ENCODE peak calls at places on chromosomes 5 and 9, in eight cellular contexts. W is fibroblast of the aortic adventitia, L is testis, Y is fibroblast of pulmonary artery, B is PC-3, A is astrocyte of the spinal cord, M is GM20000, T is spleen. K is an unnamed sample.

GRCh38 chr9:93325307-93326035 is 126.0 kb upstream of the FAM120A start:
- DNase-seq in W (no peak), L (no peak), Y (no peak), B (no peak), A (no peak), M (no peak), T (peak; percentile 67), K (no peak)

GRCh38 chr9:99431103-99431502 is 209.0 kb downstream of the SEC61B start:
- DNase-seq in W (peak; percentile 76), L (no peak), Y (peak; percentile 71), B (no peak), A (peak; percentile 53), M (no peak), T (no peak), K (no peak)

GRCh38 chr5:133780619-133781280 is 168.4 kb upstream of the FSTL4 start:
- DNase-seq in W (no peak), L (no peak), Y (no peak), B (no peak), A (no peak), M (no peak), T (no peak), K (no peak)

GRCh38 chr9:96048116-96048953 is 172.8 kb downstream of the ERCC6L2 start:
- DNase-seq in W (peak; percentile 25), L (peak; percentile 70), Y (peak; percentile 56), B (no peak), A (no peak), M (no peak), T (peak; percentile 50), K (no peak)

GRCh38 chr5:157359350-157359910 is 93.5 kb downstream of the CYFIP2 start:
- DNase-seq in W (peak; percentile 27), L (no peak), Y (no peak), B (no peak), A (no peak), M (no peak), T (no peak), K (no peak)

GRCh38 chr9:127516835-127517607 is 65.7 kb downstream of the LRSAM1 start:
- DNase-seq in W (no peak), L (no peak), Y (no peak), B (no peak), A (no peak), M (no peak), T (no peak), K (no peak)

GRCh38 chr9:103183569-103184191 is 188.5 kb downstream of the CYLC2 start:
- DNase-seq in W (no peak), L (peak; percentile 80), Y (no peak), B (peak; percentile 7), A (no peak), M (no peak), T (no peak), K (no peak)

GRCh38 chr5:136590581-136590980 is 225.2 kb upstream of the TRPC7 start:
- DNase-seq in W (no peak), L (no peak), Y (no peak), B (no peak), A (no peak), M (no peak), T (no peak), K (no peak)

GRCh38 chr9:114829686-114830085 is 23.8 kb upstream of the TNFSF15 start:
- DNase-seq in W (no peak), L (peak; percentile 20), Y (no peak), B (no peak), A (no peak), M (no peak), T (no peak), K (no peak)

GRCh38 chr9:21326526-21327139 is 8.6 kb downstream of the KLHL9 start:
- DNase-seq in W (peak; percentile 64), L (no peak), Y (peak; percentile 65), B (peak; percentile 63), A (peak; percentile 51), M (peak; percentile 55), T (no peak), K (no peak)

GRCh38 chr5:62689599-62690368 is 111.2 kb downstream of the LRRC70 start:
- DNase-seq in W (peak; percentile 9), L (no peak), Y (no peak), B (peak; percentile 24), A (no peak), M (peak; percentile 14), T (no peak), K (no peak)

GRCh38 chr9:125538092-125538473 is 168.9 kb downstream of the MAPKAP1 start:
- DNase-seq in W (peak; percentile 93), L (no peak), Y (peak; percentile 91), B (peak; percentile 94), A (peak; percentile 96), M (no peak), T (no peak), K (no peak)

GRCh38 chr9:92730897-92731296 is 33.7 kb downstream of the BICD2 start:
- DNase-seq in W (no peak), L (no peak), Y (no peak), B (no peak), A (no peak), M (no peak), T (peak; percentile 73), K (no peak)

GRCh38 chr5:112479418-112479817 is 60.3 kb upstream of the EPB41L4A start:
- DNase-seq in W (peak; percentile 63), L (no peak), Y (peak; percentile 46), B (peak; percentile 62), A (peak; percentile 45), M (no peak), T (no peak), K (no peak)

GRCh38 chr5:40734986-40735385 is 20.8 kb downstream of the TTC33 start:
- DNase-seq in W (peak; percentile 75), L (no peak), Y (no peak), B (peak; percentile 67), A (no peak), M (no peak), T (no peak), K (no peak)

GRCh38 chr9:33498387-33498786 is 24.7 kb upstream of the NOL6 start:
- DNase-seq in W (peak; percentile 46), L (no peak), Y (peak; percentile 37), B (peak; percentile 41), A (peak; percentile 20), M (no peak), T (no peak), K (no peak)

GRCh38 chr9:126236273-126236672 is 90.4 kb upstream of the MVB12B start:
- DNase-seq in W (no peak), L (no peak), Y (no peak), B (no peak), A (no peak), M (no peak), T (no peak), K (no peak)

GRCh38 chr5:154755361-154756202 is at the start of gene LARP1:
- DNase-seq in W (no peak), L (peak; percentile 63), Y (peak; percentile 22), B (no peak), A (no peak), M (peak; percentile 65), T (peak; percentile 93), K (no peak)

GRCh38 chr5:134467231-134467630 is 55.5 kb upstream of the CDKN2AIPNL start:
- DNase-seq in W (no peak), L (no peak), Y (no peak), B (no peak), A (no peak), M (no peak), T (peak; percentile 54), K (no peak)

GRCh38 chr9:115649991-115650472 is 503.6 kb upstream of the PAPPA start:
- DNase-seq in W (peak; percentile 97), L (peak; percentile 33), Y (peak; percentile 99), B (no peak), A (peak; percentile 96), M (no peak), T (no peak), K (no peak)

GRCh38 chr5:108900668-108901067 is 153.0 kb downstream of the FER start:
- DNase-seq in W (no peak), L (no peak), Y (no peak), B (peak; percentile 70), A (peak; percentile 19), M (no peak), T (no peak), K (no peak)

DNA sequence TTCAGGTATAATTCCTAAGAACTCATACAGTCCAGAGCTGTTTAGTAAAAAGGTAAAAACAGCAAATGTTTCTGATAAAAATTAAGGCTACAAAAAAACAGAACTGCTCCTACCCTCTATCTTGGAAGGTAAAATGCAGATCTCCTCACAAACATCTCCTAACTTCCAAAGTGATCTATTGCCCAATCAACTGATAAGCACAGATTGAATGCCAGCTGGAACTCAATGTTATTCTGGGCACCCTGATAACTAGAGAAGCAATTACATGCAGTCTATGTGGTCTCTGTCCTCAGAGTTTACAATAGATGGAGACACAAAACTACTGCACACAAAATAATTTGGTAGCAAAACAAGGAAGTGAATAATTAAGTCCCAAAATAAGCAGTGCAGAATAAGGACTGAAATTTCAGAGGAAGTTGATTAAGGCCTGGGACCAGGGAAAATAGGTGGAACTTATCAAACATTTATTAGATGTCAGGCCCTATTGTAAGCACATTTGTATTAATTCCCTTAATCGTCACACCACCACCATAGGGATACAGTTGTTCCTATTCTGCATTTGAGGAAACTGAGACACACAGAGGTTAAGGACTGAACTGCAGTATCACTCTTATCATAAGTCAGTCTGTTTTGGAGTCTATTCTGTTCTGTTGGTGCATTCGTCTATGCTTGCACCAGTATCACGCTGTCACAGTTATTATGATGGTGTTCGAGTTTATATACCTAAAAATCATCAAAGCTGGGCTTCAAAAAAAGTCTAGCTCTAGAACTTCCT is 102.2 kb upstream of the TARS1 start:
- DNase-seq in W (peak; percentile 69), L (no peak), Y (no peak), B (no peak), A (no peak), M (no peak), T (no peak), K (no peak)
- TF ChIP-seq CTCF in W (peak; percentile 20), L (no peak), Y (no peak), B (peak; percentile 15), A (no peak), M (no peak), T (no peak), K (no peak)

GRCh38 chr5:150758534-150759333 is at the start of gene DCTN4:
- DNase-seq in W (peak; percentile 100), L (peak; percentile 98), Y (peak; percentile 99), B (peak; percentile 97), A (peak; percentile 99), M (peak; percentile 89), T (peak; percentile 98), K (peak; percentile 87)
- TF ChIP-seq CTCF in W (no peak), L (no peak), Y (no peak), B (no peak), A (no peak), M (no peak), T (no peak), K (no peak)

DNA sequence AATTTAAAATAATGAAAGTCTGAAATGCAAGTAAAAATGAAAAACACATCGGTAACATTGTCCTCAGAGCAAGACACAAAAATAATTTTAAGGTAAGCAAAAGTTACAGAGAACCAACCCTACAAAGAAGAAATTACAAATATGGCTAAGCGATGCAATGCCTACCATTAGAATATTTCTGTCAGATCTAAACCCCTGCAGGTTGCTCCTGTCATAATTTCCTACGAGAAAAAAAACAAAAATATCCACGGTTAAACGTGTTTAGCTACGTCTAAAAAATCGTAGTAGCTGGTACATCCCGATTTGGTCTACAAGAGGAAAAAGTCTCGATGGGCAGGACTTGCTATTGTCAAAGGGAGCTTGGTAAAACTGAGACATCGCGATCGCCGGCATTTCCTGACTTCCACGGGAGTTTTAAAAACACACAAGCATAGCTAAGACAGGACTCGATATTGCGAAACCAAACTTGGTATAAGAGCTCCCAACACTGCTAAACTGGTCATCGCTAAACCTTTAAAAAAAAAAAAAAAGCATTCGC is 1.1 kb upstream of the ANXA2R start:
- DNase-seq in W (no peak), L (no peak), Y (peak; percentile 89), B (no peak), A (no peak), M (no peak), T (peak; percentile 78), K (no peak)
- TF ChIP-seq CTCF in W (peak; percentile 8), L (no peak), Y (no peak), B (no peak), A (no peak), M (no peak), T (no peak), K (no peak)

GRCh38 chr5:175878544-175879438 is 7.4 kb downstream of the CPLX2 start:
- DNase-seq in W (no peak), L (peak; percentile 42), Y (no peak), B (no peak), A (no peak), M (no peak), T (no peak), K (no peak)
- TF ChIP-seq CTCF in W (no peak), L (no peak), Y (no peak), B (no peak), A (no peak), M (no peak), T (no peak), K (no peak)